ENCODE peak calls at places on chromosomes 7 and 10, in six cellular contexts. R is mesenchymal stem cell, H is H9, X is H1, I is neuronal stem cell, W is IMR-90. S is an unnamed sample.

GRCh38 chr10:26438534-26439269 is 561 bp downstream of the APBB1IP start:
- DNase-seq in W (no peak), X (peak), H (peak), I (no peak), R (no peak), S (peak)

GRCh38 chr7:70681847-70682350 is 450.0 kb upstream of the GALNT17 start:
- DNase-seq in I (no peak), W (no peak), H (no peak), X (no peak), R (peak), S (no peak)

GRCh38 chr10:89475567-89475966 is 59.8 kb downstream of the SLC16A12 start:
- DNase-seq in X (no peak), R (peak), W (peak), I (no peak), H (no peak), S (no peak)

GRCh38 chr10:79185796-79186374 is 117.1 kb downstream of the ZMIZ1 start:
- DNase-seq in W (no peak), H (no peak), I (no peak), X (no peak), R (no peak), S (no peak)

GRCh38 chr10:35674843-35675242 is 32.7 kb upstream of the FZD8 start:
- DNase-seq in W (no peak), R (no peak), H (no peak), I (no peak), X (no peak), S (no peak)

GRCh38 chr10:7436490-7437100 is 25.8 kb upstream of the SFMBT2 start:
- DNase-seq in W (peak), I (no peak), R (no peak), H (no peak), X (no peak), S (peak)

GRCh38 chr7:97271619-97272018 is 154.1 kb downstream of the SDHAF3 start:
- DNase-seq in I (no peak), W (no peak), X (no peak), H (no peak), R (no peak), S (no peak)

GRCh38 chr7:146826338-146826737 is 709.7 kb downstream of the CNTNAP2 start:
- DNase-seq in H (peak), R (no peak), W (no peak), X (no peak), I (no peak), S (no peak)

GRCh38 chr10:60981012-60981411 is 37.0 kb upstream of the RHOBTB1 start:
- DNase-seq in R (no peak), I (no peak), H (no peak), X (no peak), W (peak), S (no peak)

GRCh38 chr7:143396625-143397556 is 11.8 kb downstream of the EPHA1 start:
- DNase-seq in X (no peak), R (no peak), W (peak), I (no peak), H (no peak), S (peak)

GRCh38 chr7:155867280-155867679 is 55.0 kb upstream of the SHH start:
- DNase-seq in W (no peak), I (no peak), H (no peak), X (peak), R (no peak), S (no peak)

GRCh38 chr10:24483701-24484100 is 240.0 kb downstream of the ARHGAP21 start:
- DNase-seq in W (peak), I (peak), X (no peak), R (peak), H (peak), S (peak)

DNA sequence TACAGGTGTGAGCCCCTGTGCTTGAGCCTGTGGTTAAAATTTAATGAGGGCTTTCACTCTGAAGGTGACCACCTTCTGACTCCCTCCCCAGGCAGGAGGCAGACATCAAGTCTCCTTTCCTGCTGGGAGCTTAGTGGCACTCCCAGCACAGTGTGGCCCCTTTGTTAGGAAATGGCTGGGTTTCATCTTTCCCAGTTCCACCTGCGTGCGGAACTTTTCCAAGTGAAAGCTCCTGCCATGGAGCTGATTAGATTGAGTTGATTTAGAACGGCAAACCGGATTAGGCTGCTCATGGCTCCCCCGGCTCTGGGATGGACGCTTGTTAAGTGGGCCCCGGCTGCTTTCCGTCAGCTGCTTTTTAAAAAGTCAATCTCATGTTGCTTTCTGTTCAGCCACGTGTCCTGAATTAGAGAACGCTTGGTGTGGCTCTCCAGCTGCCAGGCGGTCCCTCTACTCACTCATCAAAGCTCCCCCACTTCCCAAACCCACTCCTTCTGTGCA is 550.9 kb downstream of the GALNT17 start:
- DNase-seq in R (no peak), I (peak), X (peak), H (peak), W (no peak), S (no peak)
- H2AK5ac ChIP-seq in R (no peak), I (no peak), X (no peak), H (no peak), W (no peak), S (no peak)

DNA sequence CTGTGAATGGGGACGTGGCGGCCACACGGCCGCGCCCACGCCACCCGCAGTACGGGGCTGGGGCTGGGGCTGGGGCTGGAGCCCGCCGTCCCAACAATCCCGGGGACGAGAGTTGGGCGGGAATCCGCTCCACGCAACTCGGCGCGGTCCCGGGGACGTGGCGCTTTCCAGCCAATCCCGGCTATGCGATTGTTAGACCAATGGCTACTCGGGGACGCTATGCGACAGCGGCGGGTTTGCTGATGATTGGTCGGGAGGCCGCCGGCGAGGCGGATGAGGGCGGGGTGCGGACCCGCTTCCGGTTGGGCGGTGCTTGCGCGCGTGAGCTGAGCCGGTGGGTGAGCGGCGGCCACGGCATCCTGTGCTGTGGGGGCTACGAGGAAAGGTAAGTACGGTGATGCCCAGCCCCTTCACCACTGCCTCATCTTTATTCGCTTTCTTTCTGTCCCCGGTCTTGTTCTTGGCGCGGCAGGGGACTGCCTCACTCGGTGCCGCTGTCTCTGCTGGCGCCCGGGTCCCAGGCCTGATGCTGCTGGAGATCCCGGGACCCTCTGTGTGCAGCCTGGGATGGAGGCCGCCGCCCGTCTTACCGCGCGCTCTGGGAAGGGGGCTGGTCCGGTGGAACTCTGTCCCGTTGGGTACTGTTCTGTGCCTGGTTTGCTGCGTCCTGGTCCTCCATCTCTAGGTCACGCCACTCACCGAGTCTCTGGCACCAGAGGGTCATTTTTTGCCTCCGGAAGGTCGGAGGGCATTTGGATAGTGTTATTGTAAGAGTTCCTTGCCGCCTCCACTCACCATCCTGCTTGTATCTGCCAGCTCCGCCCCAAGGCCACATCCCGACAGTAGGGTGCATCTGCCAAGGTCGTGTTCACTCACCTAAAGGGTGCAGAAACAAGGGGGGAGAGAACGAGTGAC is at the start of gene CALU:
- DNase-seq in X (peak), W (peak), H (peak), I (peak), R (peak), S (peak)
- H2BK5ac ChIP-seq in X (peak), W (peak), H (no peak), I (peak), R (peak), S (peak)

DNA sequence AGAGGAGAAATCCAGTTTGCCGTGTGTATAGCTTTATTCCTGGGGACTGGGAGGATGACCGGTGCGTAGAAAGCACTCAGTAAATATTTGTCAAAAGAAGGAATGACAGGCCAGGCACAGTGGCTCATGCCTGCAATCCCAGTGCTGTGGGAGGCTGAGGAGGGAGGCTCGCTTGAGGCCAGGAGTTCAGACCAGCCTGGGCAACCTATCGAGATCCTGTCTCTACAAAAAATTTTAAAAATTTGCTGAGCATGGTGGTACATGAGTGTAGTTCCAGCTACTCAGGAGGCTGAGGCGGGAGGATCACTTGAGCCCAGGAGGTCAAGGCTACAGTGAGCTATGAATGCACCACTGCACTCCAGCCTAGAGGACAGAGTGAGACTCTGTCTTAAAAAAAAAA is 15.8 kb downstream of the EPHB4 start:
- DNase-seq in X (no peak), W (no peak), R (no peak), H (no peak), I (no peak), S (peak)
- H4K91ac ChIP-seq in X (no peak), W (no peak), R (no peak), H (no peak), I (no peak), S (no peak)

GRCh38 chr10:17381502-17382142 is 72.8 kb downstream of the ST8SIA6 start:
- DNase-seq in X (no peak), W (no peak), R (no peak), I (no peak), H (no peak), S (no peak)

GRCh38 chr10:17379151-17379690 is 75.2 kb downstream of the ST8SIA6 start:
- DNase-seq in I (no peak), R (no peak), W (no peak), X (no peak), H (no peak), S (no peak)

GRCh38 chr10:17380016-17380415 is 74.4 kb downstream of the ST8SIA6 start:
- DNase-seq in X (no peak), W (no peak), I (no peak), H (no peak), R (no peak), S (no peak)

GRCh38 chr10:17380888-17381287 is 73.5 kb downstream of the ST8SIA6 start:
- DNase-seq in X (no peak), W (no peak), I (no peak), H (no peak), R (no peak), S (no peak)

GRCh38 chr10:17375936-17376584 is 78.3 kb downstream of the ST8SIA6 start:
- DNase-seq in W (peak), I (no peak), H (peak), X (peak), R (peak), S (peak)
- H2AK5ac ChIP-seq in W (no peak), I (no peak), H (no peak), X (no peak), R (no peak), S (no peak)

GRCh38 chr10:18532881-18533535 is 118.4 kb downstream of the NSUN6 start:
- DNase-seq in X (no peak), H (no peak), I (no peak), R (no peak), W (no peak), S (no peak)
- H2BK5ac ChIP-seq in X (no peak), H (no peak), I (no peak), R (no peak), W (no peak), S (no peak)

GRCh38 chr10:81219758-81220157 is 655.2 kb upstream of the NRG3 start:
- DNase-seq in I (no peak), W (no peak), H (no peak), R (no peak), X (no peak), S (no peak)
- H4K91ac ChIP-seq in I (no peak), W (no peak), H (no peak), R (no peak), X (no peak), S (no peak)

S was measured in trophoblast cell.